ENCODE peak calls at places on chromosomes 7 and 10, in seven cellular contexts. One of them, this sample, is unnamed.

GRCh38 chr10:47240173-47240572 is 59.8 kb upstream of the GDF10 start:
- DNase-seq in cardiac muscle cell: no peak
- DNase-seq in fibroblast of lung: no peak
- DNase-seq in colonic mucosa: no peak
- DNase-seq in GM20000: no peak
- DNase-seq in foreskin fibroblast: no peak
- DNase-seq in gastrocnemius medialis: no peak
- DNase-seq in this sample: no peak

GRCh38 chr7:94375713-94376112 is 19.0 kb upstream of the COL1A2 start:
- DNase-seq in gastrocnemius medialis: no peak
- DNase-seq in cardiac muscle cell: peak
- DNase-seq in fibroblast of lung: peak
- DNase-seq in foreskin fibroblast: peak
- DNase-seq in GM20000: no peak
- DNase-seq in colonic mucosa: no peak
- DNase-seq in this sample: no peak

GRCh38 chr10:132575320-132576201 is 38.0 kb downstream of the INPP5A start:
- DNase-seq in colonic mucosa: peak
- DNase-seq in gastrocnemius medialis: no peak
- DNase-seq in cardiac muscle cell: no peak
- DNase-seq in fibroblast of lung: peak
- DNase-seq in foreskin fibroblast: peak
- DNase-seq in GM20000: peak
- DNase-seq in this sample: no peak

GRCh38 chr10:34696423-34696822 is 118.7 kb downstream of the PARD3 start:
- DNase-seq in foreskin fibroblast: peak
- DNase-seq in fibroblast of lung: peak
- DNase-seq in colonic mucosa: no peak
- DNase-seq in GM20000: no peak
- DNase-seq in gastrocnemius medialis: no peak
- DNase-seq in cardiac muscle cell: no peak
- DNase-seq in this sample: no peak

GRCh38 chr10:23481351-23481961 is 42.6 kb downstream of the OTUD1 start:
- DNase-seq in colonic mucosa: no peak
- DNase-seq in GM20000: no peak
- DNase-seq in fibroblast of lung: no peak
- DNase-seq in foreskin fibroblast: no peak
- DNase-seq in cardiac muscle cell: no peak
- DNase-seq in gastrocnemius medialis: no peak
- DNase-seq in this sample: no peak

GRCh38 chr7:1232623-1233327 is at the start of gene UNCX:
- DNase-seq in fibroblast of lung: no peak
- DNase-seq in colonic mucosa: no peak
- DNase-seq in gastrocnemius medialis: no peak
- DNase-seq in GM20000: no peak
- DNase-seq in cardiac muscle cell: no peak
- DNase-seq in foreskin fibroblast: no peak
- DNase-seq in this sample: no peak

GRCh38 chr7:135320277-135320676 is 86.6 kb downstream of the STRA8 start:
- DNase-seq in cardiac muscle cell: peak
- DNase-seq in foreskin fibroblast: peak
- DNase-seq in fibroblast of lung: peak
- DNase-seq in gastrocnemius medialis: peak
- DNase-seq in colonic mucosa: peak
- DNase-seq in GM20000: no peak
- DNase-seq in this sample: no peak

GRCh38 chr10:6578221-6579192 is 1.6 kb downstream of the PRKCQ start:
- DNase-seq in cardiac muscle cell: no peak
- DNase-seq in GM20000: no peak
- DNase-seq in gastrocnemius medialis: no peak
- DNase-seq in colonic mucosa: no peak
- DNase-seq in fibroblast of lung: no peak
- DNase-seq in foreskin fibroblast: no peak
- DNase-seq in this sample: no peak

GRCh38 chr10:17143055-17143690 is 13.6 kb upstream of the CUBN start:
- DNase-seq in GM20000: no peak
- DNase-seq in colonic mucosa: no peak
- DNase-seq in foreskin fibroblast: peak
- DNase-seq in fibroblast of lung: no peak
- DNase-seq in gastrocnemius medialis: no peak
- DNase-seq in cardiac muscle cell: no peak
- DNase-seq in this sample: no peak

GRCh38 chr10:68871731-68872342 is 29.3 kb upstream of the DDX50 start:
- DNase-seq in gastrocnemius medialis: no peak
- DNase-seq in colonic mucosa: no peak
- DNase-seq in GM20000: no peak
- DNase-seq in cardiac muscle cell: peak
- DNase-seq in fibroblast of lung: peak
- DNase-seq in foreskin fibroblast: peak
- DNase-seq in this sample: no peak

GRCh38 chr10:31004611-31005193 is 27.0 kb downstream of the ZNF438 start:
- DNase-seq in fibroblast of lung: peak
- DNase-seq in gastrocnemius medialis: no peak
- DNase-seq in foreskin fibroblast: peak
- DNase-seq in cardiac muscle cell: no peak
- DNase-seq in GM20000: no peak
- DNase-seq in colonic mucosa: no peak
- DNase-seq in this sample: no peak

GRCh38 chr10:68471063-68471585 is 649 bp downstream of the DNA2 start:
- DNase-seq in GM20000: peak
- DNase-seq in cardiac muscle cell: no peak
- DNase-seq in colonic mucosa: no peak
- DNase-seq in foreskin fibroblast: no peak
- DNase-seq in fibroblast of lung: peak
- DNase-seq in gastrocnemius medialis: no peak
- DNase-seq in this sample: no peak

GRCh38 chr10:132519382-132520146 is 18.0 kb upstream of the INPP5A start:
- DNase-seq in cardiac muscle cell: no peak
- DNase-seq in foreskin fibroblast: peak
- DNase-seq in colonic mucosa: no peak
- DNase-seq in gastrocnemius medialis: peak
- DNase-seq in fibroblast of lung: no peak
- DNase-seq in GM20000: no peak
- DNase-seq in this sample: peak

GRCh38 chr10:24952701-24953349 is 419 bp upstream of the PRTFDC1 start:
- DNase-seq in gastrocnemius medialis: no peak
- DNase-seq in cardiac muscle cell: peak
- DNase-seq in fibroblast of lung: peak
- DNase-seq in GM20000: peak
- DNase-seq in colonic mucosa: peak
- DNase-seq in foreskin fibroblast: peak
- DNase-seq in this sample: peak

GRCh38 chr10:71835671-71836593 is 15.1 kb downstream of the PSAP start:
- DNase-seq in cardiac muscle cell: peak
- DNase-seq in foreskin fibroblast: peak
- DNase-seq in colonic mucosa: no peak
- DNase-seq in GM20000: peak
- DNase-seq in fibroblast of lung: peak
- DNase-seq in gastrocnemius medialis: peak
- DNase-seq in this sample: no peak

GRCh38 chr7:2757904-2758672 is 70.1 kb downstream of the AMZ1 start:
- DNase-seq in cardiac muscle cell: peak
- DNase-seq in GM20000: peak
- DNase-seq in foreskin fibroblast: peak
- DNase-seq in colonic mucosa: peak
- DNase-seq in fibroblast of lung: peak
- DNase-seq in gastrocnemius medialis: peak
- DNase-seq in this sample: no peak

GRCh38 chr10:121240011-121240410 is 358.2 kb downstream of the FGFR2 start:
- DNase-seq in gastrocnemius medialis: no peak
- DNase-seq in cardiac muscle cell: no peak
- DNase-seq in foreskin fibroblast: no peak
- DNase-seq in colonic mucosa: peak
- DNase-seq in fibroblast of lung: no peak
- DNase-seq in GM20000: no peak
- DNase-seq in this sample: no peak

GRCh38 chr7:157467496-157468212 is 130.8 kb downstream of the DNAJB6 start:
- DNase-seq in fibroblast of lung: no peak
- DNase-seq in colonic mucosa: no peak
- DNase-seq in GM20000: no peak
- DNase-seq in cardiac muscle cell: no peak
- DNase-seq in gastrocnemius medialis: no peak
- DNase-seq in foreskin fibroblast: no peak
- DNase-seq in this sample: no peak
- TF ChIP-seq CTCF in fibroblast of lung: no peak
- TF ChIP-seq CTCF in colonic mucosa: no peak
- TF ChIP-seq CTCF in GM20000: no peak
- TF ChIP-seq CTCF in cardiac muscle cell: no peak
- TF ChIP-seq CTCF in gastrocnemius medialis: no peak
- TF ChIP-seq CTCF in foreskin fibroblast: no peak
- TF ChIP-seq CTCF in this sample: no peak

GRCh38 chr7:151113344-151114150 is 27.3 kb downstream of the AGAP3 start:
- DNase-seq in foreskin fibroblast: peak
- DNase-seq in fibroblast of lung: peak
- DNase-seq in cardiac muscle cell: peak
- DNase-seq in colonic mucosa: no peak
- DNase-seq in gastrocnemius medialis: no peak
- DNase-seq in GM20000: no peak
- DNase-seq in this sample: no peak
- TF ChIP-seq CTCF in foreskin fibroblast: no peak
- TF ChIP-seq CTCF in fibroblast of lung: no peak
- TF ChIP-seq CTCF in cardiac muscle cell: no peak
- TF ChIP-seq CTCF in colonic mucosa: no peak
- TF ChIP-seq CTCF in gastrocnemius medialis: no peak
- TF ChIP-seq CTCF in GM20000: no peak
- TF ChIP-seq CTCF in this sample: no peak

GRCh38 chr7:133529861-133530260 is 277.0 kb downstream of the EXOC4 start:
- DNase-seq in foreskin fibroblast: peak
- DNase-seq in colonic mucosa: no peak
- DNase-seq in gastrocnemius medialis: no peak
- DNase-seq in fibroblast of lung: no peak
- DNase-seq in GM20000: no peak
- DNase-seq in cardiac muscle cell: peak
- DNase-seq in this sample: no peak
- TF ChIP-seq CTCF in foreskin fibroblast: no peak
- TF ChIP-seq CTCF in colonic mucosa: no peak
- TF ChIP-seq CTCF in gastrocnemius medialis: no peak
- TF ChIP-seq CTCF in fibroblast of lung: no peak
- TF ChIP-seq CTCF in GM20000: no peak
- TF ChIP-seq CTCF in cardiac muscle cell: no peak
- TF ChIP-seq CTCF in this sample: no peak

GRCh38 chr10:117535752-117536358 is 6.7 kb upstream of the EMX2 start:
- DNase-seq in GM20000: peak
- DNase-seq in cardiac muscle cell: no peak
- DNase-seq in foreskin fibroblast: no peak
- DNase-seq in colonic mucosa: no peak
- DNase-seq in fibroblast of lung: no peak
- DNase-seq in gastrocnemius medialis: no peak
- DNase-seq in this sample: no peak

GRCh38 chr10:117537904-117538524 is 4.5 kb upstream of the EMX2 start:
- DNase-seq in fibroblast of lung: no peak
- DNase-seq in GM20000: peak
- DNase-seq in cardiac muscle cell: no peak
- DNase-seq in foreskin fibroblast: no peak
- DNase-seq in gastrocnemius medialis: no peak
- DNase-seq in colonic mucosa: no peak
- DNase-seq in this sample: no peak

GRCh38 chr10:117536862-117537435 is 5.6 kb upstream of the EMX2 start:
- DNase-seq in cardiac muscle cell: no peak
- DNase-seq in fibroblast of lung: no peak
- DNase-seq in foreskin fibroblast: no peak
- DNase-seq in GM20000: peak
- DNase-seq in colonic mucosa: no peak
- DNase-seq in gastrocnemius medialis: no peak
- DNase-seq in this sample: peak

GRCh38 chr10:117536359-117536861 is 6.1 kb upstream of the EMX2 start:
- DNase-seq in cardiac muscle cell: no peak
- DNase-seq in fibroblast of lung: no peak
- DNase-seq in gastrocnemius medialis: no peak
- DNase-seq in foreskin fibroblast: no peak
- DNase-seq in GM20000: peak
- DNase-seq in colonic mucosa: no peak
- DNase-seq in this sample: no peak

GRCh38 chr10:117537436-117537903 is 5.1 kb upstream of the EMX2 start:
- DNase-seq in GM20000: peak
- DNase-seq in foreskin fibroblast: peak
- DNase-seq in colonic mucosa: no peak
- DNase-seq in cardiac muscle cell: peak
- DNase-seq in fibroblast of lung: no peak
- DNase-seq in gastrocnemius medialis: no peak
- DNase-seq in this sample: peak
- TF ChIP-seq CTCF in GM20000: peak
- TF ChIP-seq CTCF in foreskin fibroblast: peak
- TF ChIP-seq CTCF in colonic mucosa: peak
- TF ChIP-seq CTCF in cardiac muscle cell: peak
- TF ChIP-seq CTCF in fibroblast of lung: peak
- TF ChIP-seq CTCF in gastrocnemius medialis: peak
- TF ChIP-seq CTCF in this sample: peak

DNA sequence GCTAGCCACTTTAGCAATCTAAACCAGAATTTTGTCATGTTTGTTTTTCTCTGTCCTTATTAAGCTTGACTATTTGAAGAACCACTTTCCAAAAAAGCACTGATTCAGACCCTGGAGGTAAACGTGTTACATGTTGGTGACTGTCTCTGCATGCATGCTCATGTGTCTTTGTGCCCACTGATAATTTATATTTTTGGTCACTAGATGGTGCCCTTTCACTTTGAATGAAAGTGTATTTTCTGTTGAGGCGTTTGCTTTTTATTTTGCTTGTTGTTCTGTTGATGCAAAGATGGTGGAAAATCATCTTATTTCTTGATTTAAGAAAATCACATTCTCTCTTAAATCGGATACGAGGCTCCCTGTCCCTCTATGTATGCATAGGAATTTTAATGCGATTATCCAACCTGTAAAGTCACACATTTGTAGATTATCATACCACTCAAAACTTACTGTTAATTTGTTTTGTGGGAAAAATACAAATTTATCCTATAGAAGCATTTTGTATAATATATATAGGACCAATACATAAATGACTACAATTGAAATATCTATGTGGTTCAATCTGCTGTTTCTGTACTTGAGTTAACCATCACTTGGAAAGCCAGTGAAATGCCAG is 269.3 kb downstream of the BICC1 start:
- DNase-seq in fibroblast of lung: peak
- DNase-seq in cardiac muscle cell: peak
- DNase-seq in gastrocnemius medialis: no peak
- DNase-seq in colonic mucosa: no peak
- DNase-seq in foreskin fibroblast: peak
- DNase-seq in GM20000: peak
- DNase-seq in this sample: peak
- TF ChIP-seq CTCF in fibroblast of lung: peak
- TF ChIP-seq CTCF in cardiac muscle cell: peak
- TF ChIP-seq CTCF in gastrocnemius medialis: no peak
- TF ChIP-seq CTCF in colonic mucosa: peak
- TF ChIP-seq CTCF in foreskin fibroblast: peak
- TF ChIP-seq CTCF in GM20000: peak
- TF ChIP-seq CTCF in this sample: peak

GRCh38 chr10:14570800-14571199 is 203.9 kb downstream of the FAM107B start:
- DNase-seq in foreskin fibroblast: no peak
- DNase-seq in colonic mucosa: no peak
- DNase-seq in cardiac muscle cell: no peak
- DNase-seq in GM20000: no peak
- DNase-seq in gastrocnemius medialis: no peak
- DNase-seq in fibroblast of lung: no peak
- DNase-seq in this sample: no peak
- TF ChIP-seq CTCF in foreskin fibroblast: no peak
- TF ChIP-seq CTCF in colonic mucosa: no peak
- TF ChIP-seq CTCF in cardiac muscle cell: no peak
- TF ChIP-seq CTCF in GM20000: no peak
- TF ChIP-seq CTCF in gastrocnemius medialis: no peak
- TF ChIP-seq CTCF in fibroblast of lung: no peak
- TF ChIP-seq CTCF in this sample: no peak

GRCh38 chr7:27329917-27330316 is 87.3 kb downstream of the EVX1 start:
- DNase-seq in colonic mucosa: no peak
- DNase-seq in foreskin fibroblast: peak
- DNase-seq in GM20000: no peak
- DNase-seq in gastrocnemius medialis: no peak
- DNase-seq in cardiac muscle cell: no peak
- DNase-seq in fibroblast of lung: no peak
- DNase-seq in this sample: no peak
- TF ChIP-seq CTCF in colonic mucosa: no peak
- TF ChIP-seq CTCF in foreskin fibroblast: no peak
- TF ChIP-seq CTCF in GM20000: no peak
- TF ChIP-seq CTCF in gastrocnemius medialis: no peak
- TF ChIP-seq CTCF in cardiac muscle cell: peak
- TF ChIP-seq CTCF in fibroblast of lung: no peak
- TF ChIP-seq CTCF in this sample: peak